ENCODE peak calls at places on chromosome 7, in four cellular contexts. One of them, this sample, is unnamed.

GRCh38 chr7:36355490-36355889 is 34.2 kb upstream of the ANLN start:
- DNase-seq in NCI-H446: no peak
- DNase-seq in hypothalamus: no peak
- DNase-seq in cardiac fibroblast: no peak
- DNase-seq in this sample: no peak

GRCh38 chr7:17371656-17372524 is 73.4 kb downstream of the AHR start:
- DNase-seq in NCI-H446: no peak
- DNase-seq in cardiac fibroblast: peak; percentile 95
- DNase-seq in hypothalamus: no peak
- DNase-seq in this sample: no peak

GRCh38 chr7:97819161-97819560 is 53.0 kb downstream of the ASNS start:
- DNase-seq in NCI-H446: no peak
- DNase-seq in cardiac fibroblast: no peak
- DNase-seq in hypothalamus: no peak
- DNase-seq in this sample: no peak

GRCh38 chr7:41425926-41426325 is 277.0 kb downstream of the INHBA start:
- DNase-seq in NCI-H446: no peak
- DNase-seq in hypothalamus: no peak
- DNase-seq in cardiac fibroblast: peak; percentile 33
- DNase-seq in this sample: no peak

GRCh38 chr7:106717254-106717996 is 56.5 kb upstream of the CCDC71L start:
- DNase-seq in hypothalamus: no peak
- DNase-seq in cardiac fibroblast: peak; percentile 23
- DNase-seq in NCI-H446: no peak
- DNase-seq in this sample: no peak

GRCh38 chr7:114939484-114940097 is 17.7 kb downstream of the MDFIC start:
- DNase-seq in NCI-H446: peak; percentile 14
- DNase-seq in cardiac fibroblast: no peak
- DNase-seq in hypothalamus: no peak
- DNase-seq in this sample: no peak

GRCh38 chr7:88040694-88041093 is 106.6 kb downstream of the ADAM22 start:
- DNase-seq in cardiac fibroblast: no peak
- DNase-seq in hypothalamus: no peak
- DNase-seq in NCI-H446: no peak
- DNase-seq in this sample: no peak

GRCh38 chr7:132321387-132321786 is 254.9 kb downstream of the PLXNA4 start:
- DNase-seq in NCI-H446: no peak
- DNase-seq in cardiac fibroblast: peak; percentile 12
- DNase-seq in hypothalamus: no peak
- DNase-seq in this sample: peak; percentile 38

GRCh38 chr7:157041004-157041403 is 30.5 kb upstream of the MNX1 start:
- DNase-seq in NCI-H446: no peak
- DNase-seq in cardiac fibroblast: no peak
- DNase-seq in hypothalamus: no peak
- DNase-seq in this sample: no peak

GRCh38 chr7:117859246-117859812 is 13.9 kb downstream of the CTTNBP2 start:
- DNase-seq in cardiac fibroblast: no peak
- DNase-seq in hypothalamus: no peak
- DNase-seq in NCI-H446: no peak
- DNase-seq in this sample: no peak

GRCh38 chr7:15709978-15710377 is 23.5 kb upstream of the MEOX2 start:
- DNase-seq in hypothalamus: no peak
- DNase-seq in NCI-H446: no peak
- DNase-seq in cardiac fibroblast: no peak
- DNase-seq in this sample: no peak

GRCh38 chr7:151759591-151760042 is 117.3 kb downstream of the PRKAG2 start:
- DNase-seq in hypothalamus: no peak
- DNase-seq in NCI-H446: peak; percentile 62
- DNase-seq in cardiac fibroblast: peak; percentile 72
- DNase-seq in this sample: no peak

GRCh38 chr7:620052-620451 is 100.4 kb upstream of the PDGFA start:
- DNase-seq in cardiac fibroblast: peak; percentile 77
- DNase-seq in NCI-H446: no peak
- DNase-seq in hypothalamus: no peak
- DNase-seq in this sample: no peak

GRCh38 chr7:148501707-148502139 is 88.8 kb upstream of the C7orf33 start:
- DNase-seq in hypothalamus: no peak
- DNase-seq in cardiac fibroblast: peak; percentile 21
- DNase-seq in NCI-H446: peak; percentile 46
- DNase-seq in this sample: no peak

GRCh38 chr7:71245038-71245437 is 113.1 kb downstream of the GALNT17 start:
- DNase-seq in cardiac fibroblast: no peak
- DNase-seq in hypothalamus: no peak
- DNase-seq in NCI-H446: no peak
- DNase-seq in this sample: no peak

GRCh38 chr7:120695848-120696247 is 162.1 kb downstream of the TSPAN12 start:
- DNase-seq in NCI-H446: peak; percentile 28
- DNase-seq in cardiac fibroblast: no peak
- DNase-seq in hypothalamus: no peak
- DNase-seq in this sample: no peak

GRCh38 chr7:37065779-37066271 is 341.5 kb upstream of the AOAH start:
- DNase-seq in cardiac fibroblast: peak; percentile 27
- DNase-seq in hypothalamus: no peak
- DNase-seq in NCI-H446: no peak
- DNase-seq in this sample: no peak

GRCh38 chr7:134874407-134874806 is 95.0 kb downstream of the CALD1 start:
- DNase-seq in NCI-H446: no peak
- DNase-seq in hypothalamus: no peak
- DNase-seq in cardiac fibroblast: no peak
- DNase-seq in this sample: no peak

This sample was measured in NCI-H524 treated with DMSO at 0.1 percent for 48 hours.